ENCODE peak calls at places on chromosomes 5 and 9, in six cellular contexts. M is GM12865; E is glutamatergic neuron; J is SHP77; L is Right ventricle myocardium superior; B is stimulated activated CD4-positive, alpha-beta T cell treated with anti-CD3 and anti-CD28 coated beads, Interleukin-1b, Interleukin-23, amount 100 ng/mL, for 24 hours. T is an unnamed sample.

GRCh38 chr9:28135571-28135970 is 562.3 kb upstream of the C9orf72 start:
- DNase-seq in E (no peak), J (no peak), M (no peak), B (no peak), L (no peak), T (no peak)

GRCh38 chr9:137319976-137320551 is 18.0 kb upstream of the NRARP start:
- DNase-seq in B (no peak), L (peak), E (peak), J (no peak), M (no peak), T (peak)

GRCh38 chr5:140806834-140807775 is at the start of gene PCDHA4:
- DNase-seq in L (peak), E (peak), J (peak), B (no peak), M (no peak), T (peak)

GRCh38 chr5:124641154-124641792 is 105.2 kb downstream of the ZNF608 start:
- DNase-seq in E (no peak), M (no peak), L (no peak), J (peak), B (no peak), T (no peak)

GRCh38 chr5:66876266-66876807 is 280.1 kb downstream of the MAST4 start:
- DNase-seq in B (no peak), E (no peak), L (no peak), J (no peak), M (no peak), T (no peak)

GRCh38 chr5:37043693-37044092 is 167.1 kb downstream of the NIPBL start:
- DNase-seq in E (no peak), J (peak), L (no peak), B (no peak), M (peak), T (no peak)

GRCh38 chr9:70578720-70579119 is 164.3 kb upstream of the KLF9 start:
- DNase-seq in E (no peak), J (no peak), L (no peak), M (no peak), B (no peak), T (no peak)

GRCh38 chr9:26078706-26079105 is 400.5 kb upstream of the TUSC1 start:
- DNase-seq in M (no peak), B (no peak), J (no peak), L (no peak), E (no peak), T (no peak)

GRCh38 chr9:120925535-120926396 is 830 bp downstream of the TRAF1 start:
- DNase-seq in L (peak), J (no peak), B (peak), E (no peak), M (peak), T (peak)

GRCh38 chr9:79176298-79176697 is 395.5 kb upstream of the TLE4 start:
- DNase-seq in L (no peak), J (no peak), E (no peak), B (no peak), M (no peak), T (no peak)

GRCh38 chr9:33109097-33109496 is 32.6 kb upstream of the SMU1 start:
- DNase-seq in E (no peak), L (no peak), B (no peak), M (no peak), J (no peak), T (no peak)

GRCh38 chr9:84384617-84385016 is 44.1 kb upstream of the SLC28A3 start:
- DNase-seq in B (no peak), E (no peak), J (no peak), L (no peak), M (no peak), T (no peak)

GRCh38 chr5:79728396-79728795 is 38.8 kb downstream of the CMYA5 start:
- DNase-seq in B (no peak), J (no peak), E (no peak), L (no peak), M (no peak), T (no peak)

GRCh38 chr9:2638871-2639673 is 17.5 kb downstream of the VLDLR start:
- DNase-seq in B (no peak), J (no peak), L (no peak), E (no peak), M (no peak), T (no peak)

GRCh38 chr5:134437340-134438267 is 25.9 kb upstream of the CDKN2AIPNL start:
- DNase-seq in B (no peak), E (no peak), J (no peak), L (no peak), M (peak), T (no peak)

GRCh38 chr9:8856686-8857329 is 1057.2 kb upstream of the DMAC1 start:
- DNase-seq in L (no peak), M (no peak), B (no peak), J (no peak), E (no peak), T (no peak)

GRCh38 chr9:109574061-109574882 is 76.2 kb upstream of the PTPN3 start:
- DNase-seq in L (no peak), J (peak), E (no peak), M (peak), B (no peak), T (no peak)

GRCh38 chr5:1137567-1138444 is 25.9 kb upstream of the SLC12A7 start:
- DNase-seq in M (no peak), J (no peak), B (no peak), E (no peak), L (peak), T (no peak)

GRCh38 chr5:180976518-180976917 is 12.1 kb upstream of the BTNL3 start:
- DNase-seq in B (no peak), M (no peak), L (no peak), E (no peak), J (no peak), T (no peak)

GRCh38 chr5:12672141-12672540 is 767.9 kb upstream of the CTNND2 start:
- DNase-seq in L (no peak), E (no peak), J (no peak), M (no peak), B (no peak), T (no peak)

GRCh38 chr5:57887851-57888621 is 405.4 kb upstream of the ACTBL2 start:
- DNase-seq in L (no peak), E (peak), B (no peak), M (peak), J (peak), T (no peak)

GRCh38 chr9:78371981-78372380 is 75.1 kb downstream of the PSAT1 start:
- DNase-seq in B (no peak), E (no peak), L (no peak), J (no peak), M (no peak), T (no peak)

GRCh38 chr9:38311382-38312270 is 80.9 kb upstream of the ALDH1B1 start:
- DNase-seq in L (no peak), E (no peak), B (no peak), J (no peak), M (no peak), T (peak)

GRCh38 chr5:40406426-40407211 is 273.1 kb upstream of the PTGER4 start:
- DNase-seq in M (peak), B (no peak), E (no peak), L (no peak), J (no peak), T (no peak)